ENCODE peak calls at places on chromosome 7, in nine cellular contexts. X, P, D, W, H, I, U, A and T are unnamed samples.

GRCh38 chr7:26618898-26619297 is 245.5 kb downstream of the SKAP2 start:
- DNase-seq in X (no peak), P (no peak), D (no peak), W (no peak), H (no peak), I (no peak), U (no peak), A (no peak), T (no peak)

GRCh38 chr7:127822822-127823508 is 171.0 kb downstream of the SND1 start:
- DNase-seq in X (no peak), P (no peak), D (no peak), W (no peak), H (no peak), I (no peak), U (no peak), A (no peak), T (peak)

GRCh38 chr7:20329389-20330175 is 1.1 kb upstream of the ITGB8 start:
- DNase-seq in X (no peak), P (peak), D (peak), W (no peak), H (peak), I (peak), U (no peak), A (no peak), T (peak)

GRCh38 chr7:115844857-115845256 is 185.7 kb downstream of the TFEC start:
- DNase-seq in X (no peak), P (no peak), D (peak), W (no peak), H (no peak), I (no peak), U (no peak), A (no peak), T (peak)

GRCh38 chr7:73851410-73852338 is 9.3 kb upstream of the TMEM270 start:
- DNase-seq in X (no peak), P (peak), D (peak), W (peak), H (no peak), I (no peak), U (no peak), A (peak), T (peak)

GRCh38 chr7:128728608-128729007 is 10.6 kb upstream of the CALU start:
- DNase-seq in X (no peak), P (no peak), D (peak), W (no peak), H (no peak), I (no peak), U (no peak), A (no peak), T (no peak)

GRCh38 chr7:123749537-123749857 is 694 bp upstream of the WASL start:
- DNase-seq in X (no peak), P (peak), D (peak), W (peak), H (peak), I (no peak), U (no peak), A (no peak), T (peak)

GRCh38 chr7:30713397-30713796 is 31.1 kb upstream of the CRHR2 start:
- DNase-seq in X (no peak), P (no peak), D (peak), W (no peak), H (no peak), I (no peak), U (no peak), A (no peak), T (no peak)

GRCh38 chr7:5394264-5395105 is 29.1 kb downstream of the TNRC18 start:
- DNase-seq in X (no peak), P (no peak), D (no peak), W (no peak), H (no peak), I (no peak), U (no peak), A (no peak), T (no peak)

GRCh38 chr7:16484453-16485158 is 19.1 kb upstream of the SOSTDC1 start:
- DNase-seq in X (no peak), P (no peak), D (peak), W (no peak), H (no peak), I (no peak), U (no peak), A (no peak), T (no peak)

GRCh38 chr7:76364198-76364584 is 5.4 kb upstream of the YWHAG start:
- DNase-seq in X (no peak), P (no peak), D (peak), W (no peak), H (peak), I (peak), U (no peak), A (no peak), T (peak)

GRCh38 chr7:100173806-100174495 is 3.2 kb downstream of the GPC2 start:
- DNase-seq in X (no peak), P (no peak), D (no peak), W (no peak), H (no peak), I (no peak), U (no peak), A (no peak), T (no peak)

GRCh38 chr7:5599543-5600200 is 176.0 kb upstream of the TNRC18 start:
- DNase-seq in X (no peak), P (no peak), D (no peak), W (no peak), H (no peak), I (no peak), U (no peak), A (no peak), T (no peak)

GRCh38 chr7:122143376-122143750 is 686 bp downstream of the AASS start:
- DNase-seq in X (no peak), P (peak), D (peak), W (no peak), H (no peak), I (peak), U (peak), A (no peak), T (peak)

GRCh38 chr7:117375380-117375779 is 51.9 kb downstream of the ASZ1 start:
- DNase-seq in X (no peak), P (no peak), D (peak), W (no peak), H (no peak), I (no peak), U (no peak), A (no peak), T (peak)

GRCh38 chr7:38307640-38308039 is 34.2 kb upstream of the TARP start:
- DNase-seq in X (no peak), P (no peak), D (no peak), W (no peak), H (no peak), I (no peak), U (no peak), A (no peak), T (no peak)

GRCh38 chr7:1940402-1940786 is 270.3 kb downstream of the ELFN1 start:
- DNase-seq in X (peak), P (peak), D (peak), W (peak), H (peak), I (peak), U (no peak), A (no peak), T (no peak)

GRCh38 chr7:157347217-157347904 is 10.6 kb downstream of the DNAJB6 start:
- DNase-seq in X (no peak), P (peak), D (peak), W (no peak), H (no peak), I (peak), U (no peak), A (no peak), T (peak)

GRCh38 chr7:130838738-130839137 is 104.7 kb upstream of the KLF14 start:
- DNase-seq in X (no peak), P (peak), D (peak), W (no peak), H (no peak), I (no peak), U (no peak), A (peak), T (peak)

GRCh38 chr7:25014735-25015134 is 34.8 kb upstream of the OSBPL3 start:
- DNase-seq in X (no peak), P (no peak), D (peak), W (no peak), H (no peak), I (no peak), U (no peak), A (peak), T (no peak)

GRCh38 chr7:79590571-79591274 is 137.3 kb upstream of the MAGI2 start:
- DNase-seq in X (no peak), P (no peak), D (peak), W (no peak), H (no peak), I (no peak), U (no peak), A (no peak), T (no peak)

GRCh38 chr7:50921114-50921513 is 138.4 kb upstream of the GRB10 start:
- DNase-seq in X (no peak), P (peak), D (no peak), W (no peak), H (no peak), I (no peak), U (no peak), A (no peak), T (no peak)

GRCh38 chr7:99135938-99136337 is 8.0 kb downstream of the SMURF1 start:
- DNase-seq in X (no peak), P (no peak), D (no peak), W (no peak), H (no peak), I (no peak), U (no peak), A (no peak), T (no peak)

GRCh38 chr7:109956916-109957315 is 1134.0 kb upstream of the LRRN3 start:
- DNase-seq in X (no peak), P (no peak), D (no peak), W (no peak), H (no peak), I (no peak), U (no peak), A (no peak), T (no peak)

GRCh38 chr7:2036786-2037185 is 196.0 kb downstream of the MAD1L1 start:
- DNase-seq in X (no peak), P (no peak), D (no peak), W (no peak), H (no peak), I (no peak), U (no peak), A (no peak), T (no peak)

GRCh38 chr7:93958216-93958615 is 36.7 kb downstream of the GNG11 start:
- DNase-seq in X (no peak), P (no peak), D (peak), W (no peak), H (no peak), I (no peak), U (no peak), A (no peak), T (peak)

GRCh38 chr7:32496052-32496813 is 944 bp downstream of the AVL9 start:
- DNase-seq in X (no peak), P (no peak), D (no peak), W (no peak), H (no peak), I (no peak), U (no peak), A (no peak), T (peak)

GRCh38 chr7:19110778-19111175 is 6.7 kb downstream of the TWIST1 start:
- DNase-seq in X (no peak), P (no peak), D (no peak), W (no peak), H (no peak), I (no peak), U (no peak), A (no peak), T (no peak)

GRCh38 chr7:81025360-81025759 is 106.5 kb upstream of the SEMA3C start:
- DNase-seq in X (no peak), P (no peak), D (no peak), W (no peak), H (no peak), I (no peak), U (no peak), A (no peak), T (peak)